ENCODE peak calls at places on chromosomes 12 and 14, in seven cellular contexts. One of them, this sample, is unnamed.

GRCh38 chr14:55220230-55220629 is 28.8 kb upstream of the DLGAP5 start:
- DNase-seq in activated CD8-positive, alpha-beta memory T cell treated with anti-CD3 and anti-CD28 coated beads, Interleukin-2, amount 50 U/mL, for 48 hours: no peak
- DNase-seq in heart left ventricle: no peak
- DNase-seq in neural crest cell: no peak
- DNase-seq in ELR: peak; percentile 66
- DNase-seq in ecto neural progenitor cell: no peak
- DNase-seq in AML-193: no peak
- DNase-seq in this sample: no peak

GRCh38 chr12:89663577-89664357 is 44.9 kb downstream of the ATP2B1 start:
- DNase-seq in activated CD8-positive, alpha-beta memory T cell treated with anti-CD3 and anti-CD28 coated beads, Interleukin-2, amount 50 U/mL, for 48 hours: no peak
- DNase-seq in heart left ventricle: no peak
- DNase-seq in neural crest cell: no peak
- DNase-seq in ELR: peak; percentile 63
- DNase-seq in ecto neural progenitor cell: no peak
- DNase-seq in AML-193: no peak
- DNase-seq in this sample: no peak

GRCh38 chr12:26124491-26125450 is at the start of gene BHLHE41:
- DNase-seq in activated CD8-positive, alpha-beta memory T cell treated with anti-CD3 and anti-CD28 coated beads, Interleukin-2, amount 50 U/mL, for 48 hours: peak; percentile 56
- DNase-seq in heart left ventricle: peak; percentile 86
- DNase-seq in neural crest cell: peak; percentile 14
- DNase-seq in ELR: peak; percentile 57
- DNase-seq in ecto neural progenitor cell: peak; percentile 80
- DNase-seq in AML-193: no peak
- DNase-seq in this sample: peak; percentile 93

GRCh38 chr12:201361-201760 is 12.6 kb downstream of the SLC6A12 start:
- DNase-seq in activated CD8-positive, alpha-beta memory T cell treated with anti-CD3 and anti-CD28 coated beads, Interleukin-2, amount 50 U/mL, for 48 hours: no peak
- DNase-seq in heart left ventricle: no peak
- DNase-seq in neural crest cell: no peak
- DNase-seq in ELR: no peak
- DNase-seq in ecto neural progenitor cell: no peak
- DNase-seq in AML-193: no peak
- DNase-seq in this sample: no peak

GRCh38 chr12:91113621-91114020 is 2.3 kb upstream of the LUM start:
- DNase-seq in activated CD8-positive, alpha-beta memory T cell treated with anti-CD3 and anti-CD28 coated beads, Interleukin-2, amount 50 U/mL, for 48 hours: no peak
- DNase-seq in heart left ventricle: no peak
- DNase-seq in neural crest cell: no peak
- DNase-seq in ELR: no peak
- DNase-seq in ecto neural progenitor cell: no peak
- DNase-seq in AML-193: no peak
- DNase-seq in this sample: no peak

GRCh38 chr12:52191841-52192791 is at the start of gene KRT80:
- DNase-seq in activated CD8-positive, alpha-beta memory T cell treated with anti-CD3 and anti-CD28 coated beads, Interleukin-2, amount 50 U/mL, for 48 hours: peak; percentile 63
- DNase-seq in heart left ventricle: peak; percentile 88
- DNase-seq in neural crest cell: no peak
- DNase-seq in ELR: peak; percentile 100
- DNase-seq in ecto neural progenitor cell: no peak
- DNase-seq in AML-193: peak; percentile 70
- DNase-seq in this sample: no peak

GRCh38 chr12:126782083-126782482 is 1484.9 kb upstream of the TMEM132C start:
- DNase-seq in activated CD8-positive, alpha-beta memory T cell treated with anti-CD3 and anti-CD28 coated beads, Interleukin-2, amount 50 U/mL, for 48 hours: no peak
- DNase-seq in heart left ventricle: no peak
- DNase-seq in neural crest cell: no peak
- DNase-seq in ELR: no peak
- DNase-seq in ecto neural progenitor cell: no peak
- DNase-seq in AML-193: no peak
- DNase-seq in this sample: no peak

GRCh38 chr12:52969828-52970569 is 21.1 kb downstream of the KRT18 start:
- DNase-seq in activated CD8-positive, alpha-beta memory T cell treated with anti-CD3 and anti-CD28 coated beads, Interleukin-2, amount 50 U/mL, for 48 hours: no peak
- DNase-seq in heart left ventricle: peak; percentile 67
- DNase-seq in neural crest cell: no peak
- DNase-seq in ELR: no peak
- DNase-seq in ecto neural progenitor cell: no peak
- DNase-seq in AML-193: no peak
- DNase-seq in this sample: no peak

GRCh38 chr12:79058342-79058741 is 193.8 kb downstream of the SYT1 start:
- DNase-seq in activated CD8-positive, alpha-beta memory T cell treated with anti-CD3 and anti-CD28 coated beads, Interleukin-2, amount 50 U/mL, for 48 hours: no peak
- DNase-seq in heart left ventricle: no peak
- DNase-seq in neural crest cell: no peak
- DNase-seq in ELR: peak; percentile 87
- DNase-seq in ecto neural progenitor cell: no peak
- DNase-seq in AML-193: no peak
- DNase-seq in this sample: no peak

GRCh38 chr14:49980027-49980426 is 87.1 kb downstream of the ARF6 start:
- DNase-seq in activated CD8-positive, alpha-beta memory T cell treated with anti-CD3 and anti-CD28 coated beads, Interleukin-2, amount 50 U/mL, for 48 hours: no peak
- DNase-seq in heart left ventricle: no peak
- DNase-seq in neural crest cell: no peak
- DNase-seq in ELR: no peak
- DNase-seq in ecto neural progenitor cell: no peak
- DNase-seq in AML-193: no peak
- DNase-seq in this sample: no peak

GRCh38 chr14:73457050-73457934 is 1.1 kb downstream of the NUMB start:
- DNase-seq in activated CD8-positive, alpha-beta memory T cell treated with anti-CD3 and anti-CD28 coated beads, Interleukin-2, amount 50 U/mL, for 48 hours: peak; percentile 61
- DNase-seq in heart left ventricle: peak; percentile 76
- DNase-seq in neural crest cell: peak; percentile 18
- DNase-seq in ELR: peak; percentile 71
- DNase-seq in ecto neural progenitor cell: no peak
- DNase-seq in AML-193: peak; percentile 22
- DNase-seq in this sample: peak; percentile 48

GRCh38 chr12:10636611-10637010 is 23.2 kb upstream of the MAGOHB start:
- DNase-seq in activated CD8-positive, alpha-beta memory T cell treated with anti-CD3 and anti-CD28 coated beads, Interleukin-2, amount 50 U/mL, for 48 hours: no peak
- DNase-seq in heart left ventricle: no peak
- DNase-seq in neural crest cell: no peak
- DNase-seq in ELR: no peak
- DNase-seq in ecto neural progenitor cell: no peak
- DNase-seq in AML-193: no peak
- DNase-seq in this sample: no peak

GRCh38 chr12:82412246-82412645 is 53.9 kb downstream of the METTL25 start:
- DNase-seq in activated CD8-positive, alpha-beta memory T cell treated with anti-CD3 and anti-CD28 coated beads, Interleukin-2, amount 50 U/mL, for 48 hours: no peak
- DNase-seq in heart left ventricle: no peak
- DNase-seq in neural crest cell: no peak
- DNase-seq in ELR: no peak
- DNase-seq in ecto neural progenitor cell: no peak
- DNase-seq in AML-193: no peak
- DNase-seq in this sample: no peak

GRCh38 chr12:115943310-115943629 is 334.2 kb downstream of the MED13L start:
- DNase-seq in activated CD8-positive, alpha-beta memory T cell treated with anti-CD3 and anti-CD28 coated beads, Interleukin-2, amount 50 U/mL, for 48 hours: no peak
- DNase-seq in heart left ventricle: no peak
- DNase-seq in neural crest cell: no peak
- DNase-seq in ELR: no peak
- DNase-seq in ecto neural progenitor cell: no peak
- DNase-seq in AML-193: no peak
- DNase-seq in this sample: no peak

GRCh38 chr12:20459920-20460319 is 91.6 kb downstream of the PDE3A start:
- DNase-seq in activated CD8-positive, alpha-beta memory T cell treated with anti-CD3 and anti-CD28 coated beads, Interleukin-2, amount 50 U/mL, for 48 hours: no peak
- DNase-seq in heart left ventricle: no peak
- DNase-seq in neural crest cell: no peak
- DNase-seq in ELR: no peak
- DNase-seq in ecto neural progenitor cell: no peak
- DNase-seq in AML-193: no peak
- DNase-seq in this sample: no peak

GRCh38 chr12:19575307-19576243 is 136.3 kb downstream of the AEBP2 start:
- DNase-seq in activated CD8-positive, alpha-beta memory T cell treated with anti-CD3 and anti-CD28 coated beads, Interleukin-2, amount 50 U/mL, for 48 hours: no peak
- DNase-seq in heart left ventricle: no peak
- DNase-seq in neural crest cell: no peak
- DNase-seq in ELR: peak; percentile 80
- DNase-seq in ecto neural progenitor cell: no peak
- DNase-seq in AML-193: no peak
- DNase-seq in this sample: no peak

GRCh38 chr14:69129264-69129880 is 23.5 kb downstream of the DCAF5 start:
- DNase-seq in activated CD8-positive, alpha-beta memory T cell treated with anti-CD3 and anti-CD28 coated beads, Interleukin-2, amount 50 U/mL, for 48 hours: peak; percentile 80
- DNase-seq in heart left ventricle: no peak
- DNase-seq in neural crest cell: peak; percentile 67
- DNase-seq in ELR: peak; percentile 86
- DNase-seq in ecto neural progenitor cell: peak; percentile 73
- DNase-seq in AML-193: peak; percentile 75
- DNase-seq in this sample: peak; percentile 76

GRCh38 chr12:46110220-46110700 is 119.9 kb upstream of the SCAF11 start:
- DNase-seq in activated CD8-positive, alpha-beta memory T cell treated with anti-CD3 and anti-CD28 coated beads, Interleukin-2, amount 50 U/mL, for 48 hours: no peak
- DNase-seq in heart left ventricle: peak; percentile 60
- DNase-seq in neural crest cell: no peak
- DNase-seq in ELR: no peak
- DNase-seq in ecto neural progenitor cell: no peak
- DNase-seq in AML-193: no peak
- DNase-seq in this sample: no peak

GRCh38 chr12:102959391-102959790 is 1.9 kb downstream of the ASCL1 start:
- DNase-seq in activated CD8-positive, alpha-beta memory T cell treated with anti-CD3 and anti-CD28 coated beads, Interleukin-2, amount 50 U/mL, for 48 hours: no peak
- DNase-seq in heart left ventricle: no peak
- DNase-seq in neural crest cell: no peak
- DNase-seq in ELR: no peak
- DNase-seq in ecto neural progenitor cell: no peak
- DNase-seq in AML-193: no peak
- DNase-seq in this sample: no peak

GRCh38 chr14:96263347-96264199 is 7.6 kb downstream of the BDKRB1 start:
- DNase-seq in activated CD8-positive, alpha-beta memory T cell treated with anti-CD3 and anti-CD28 coated beads, Interleukin-2, amount 50 U/mL, for 48 hours: no peak
- DNase-seq in heart left ventricle: no peak
- DNase-seq in neural crest cell: no peak
- DNase-seq in ELR: no peak
- DNase-seq in ecto neural progenitor cell: peak; percentile 32
- DNase-seq in AML-193: no peak
- DNase-seq in this sample: no peak

GRCh38 chr12:80352476-80352875 is 91.6 kb upstream of the PTPRQ start:
- DNase-seq in activated CD8-positive, alpha-beta memory T cell treated with anti-CD3 and anti-CD28 coated beads, Interleukin-2, amount 50 U/mL, for 48 hours: no peak
- DNase-seq in heart left ventricle: no peak
- DNase-seq in neural crest cell: no peak
- DNase-seq in ELR: peak; percentile 25
- DNase-seq in ecto neural progenitor cell: no peak
- DNase-seq in AML-193: no peak
- DNase-seq in this sample: no peak

GRCh38 chr12:54751493-54751892 is 102.8 kb upstream of the MUCL1 start:
- DNase-seq in activated CD8-positive, alpha-beta memory T cell treated with anti-CD3 and anti-CD28 coated beads, Interleukin-2, amount 50 U/mL, for 48 hours: no peak
- DNase-seq in heart left ventricle: no peak
- DNase-seq in neural crest cell: no peak
- DNase-seq in ELR: no peak
- DNase-seq in ecto neural progenitor cell: no peak
- DNase-seq in AML-193: no peak
- DNase-seq in this sample: no peak

GRCh38 chr14:38016497-38016896 is 191.2 kb upstream of the SSTR1 start:
- DNase-seq in activated CD8-positive, alpha-beta memory T cell treated with anti-CD3 and anti-CD28 coated beads, Interleukin-2, amount 50 U/mL, for 48 hours: no peak
- DNase-seq in heart left ventricle: no peak
- DNase-seq in neural crest cell: no peak
- DNase-seq in ELR: peak; percentile 36
- DNase-seq in ecto neural progenitor cell: no peak
- DNase-seq in AML-193: no peak
- DNase-seq in this sample: no peak

GRCh38 chr12:80805106-80805505 is 88.4 kb downstream of the MYF5 start:
- DNase-seq in activated CD8-positive, alpha-beta memory T cell treated with anti-CD3 and anti-CD28 coated beads, Interleukin-2, amount 50 U/mL, for 48 hours: no peak
- DNase-seq in heart left ventricle: no peak
- DNase-seq in neural crest cell: no peak
- DNase-seq in ELR: no peak
- DNase-seq in ecto neural progenitor cell: no peak
- DNase-seq in AML-193: no peak
- DNase-seq in this sample: no peak

GRCh38 chr12:105814283-105814682 is 324.5 kb downstream of the NUAK1 start:
- DNase-seq in activated CD8-positive, alpha-beta memory T cell treated with anti-CD3 and anti-CD28 coated beads, Interleukin-2, amount 50 U/mL, for 48 hours: no peak
- DNase-seq in heart left ventricle: no peak
- DNase-seq in neural crest cell: no peak
- DNase-seq in ELR: no peak
- DNase-seq in ecto neural progenitor cell: no peak
- DNase-seq in AML-193: no peak
- DNase-seq in this sample: no peak

This sample was measured in H9.